ENCODE peak calls at places on chromosomes 4 and X, in six cellular contexts. G, N, L, J, F and B are unnamed samples.

GRCh38 chr4:88247148-88247547 is 37.2 kb downstream of the PPM1K start:
- DNase-seq in G (no peak), N (no peak), L (no peak), J (no peak), F (no peak), B (no peak)

GRCh38 chrX:6004529-6004928 is 224.1 kb downstream of the NLGN4X start:
- DNase-seq in G (no peak), N (peak; percentile 0), L (no peak), J (no peak), F (no peak), B (no peak)

GRCh38 chr4:13919021-13919441 is 291.5 kb upstream of the BOD1L1 start:
- DNase-seq in G (no peak), N (peak; percentile 89), L (no peak), J (peak; percentile 74), F (no peak), B (no peak)

GRCh38 chrX:34559325-34559724 is 97.8 kb downstream of the TMEM47 start:
- DNase-seq in G (no peak), N (peak; percentile 27), L (peak; percentile 4), J (peak; percentile 2), F (no peak), B (peak; percentile 60)

GRCh38 chr4:138749303-138749702 is 266.3 kb upstream of the NOCT start:
- DNase-seq in G (no peak), N (peak; percentile 32), L (no peak), J (peak; percentile 50), F (no peak), B (peak; percentile 79)

GRCh38 chr4:76430519-76431388 is 4.3 kb upstream of the SHROOM3 start:
- DNase-seq in G (no peak), N (peak; percentile 75), L (peak; percentile 16), J (peak; percentile 34), F (no peak), B (peak; percentile 60)

GRCh38 chr4:40329805-40330204 is 5.3 kb upstream of the CHRNA9 start:
- DNase-seq in G (no peak), N (no peak), L (no peak), J (no peak), F (no peak), B (no peak)

GRCh38 chr4:109079177-109079576 is 223.3 kb downstream of the COL25A1 start:
- DNase-seq in G (no peak), N (no peak), L (no peak), J (no peak), F (no peak), B (peak; percentile 30)

GRCh38 chr4:184453402-184454160 is 20.8 kb downstream of the IRF2 start:
- DNase-seq in G (no peak), N (peak; percentile 88), L (peak; percentile 23), J (peak; percentile 85), F (no peak), B (peak; percentile 72)

GRCh38 chrX:139058831-139059495 is 347.4 kb upstream of the FGF13 start:
- DNase-seq in G (no peak), N (no peak), L (peak; percentile 2), J (peak; percentile 84), F (no peak), B (peak; percentile 74)

GRCh38 chr4:37666625-37667071 is 19.5 kb downstream of the RELL1 start:
- DNase-seq in G (no peak), N (peak; percentile 84), L (no peak), J (peak; percentile 91), F (peak; percentile 15), B (peak; percentile 96)

GRCh38 chr4:146224331-146224966 is 10.1 kb downstream of the REELD1 start:
- DNase-seq in G (no peak), N (peak; percentile 60), L (no peak), J (no peak), F (no peak), B (peak; percentile 12)

GRCh38 chr4:38734886-38735285 is 47.9 kb downstream of the TLR10 start:
- DNase-seq in G (no peak), N (no peak), L (no peak), J (no peak), F (no peak), B (no peak)

GRCh38 chr4:38733663-38734062 is 49.1 kb downstream of the TLR10 start:
- DNase-seq in G (no peak), N (no peak), L (no peak), J (no peak), F (no peak), B (no peak)

GRCh38 chr4:38728651-38729141 is 54.1 kb downstream of the TLR10 start:
- DNase-seq in G (no peak), N (no peak), L (no peak), J (no peak), F (no peak), B (peak; percentile 39)

GRCh38 chr4:38730493-38730829 is 52.3 kb downstream of the TLR10 start:
- DNase-seq in G (no peak), N (no peak), L (no peak), J (no peak), F (no peak), B (no peak)

DNA sequence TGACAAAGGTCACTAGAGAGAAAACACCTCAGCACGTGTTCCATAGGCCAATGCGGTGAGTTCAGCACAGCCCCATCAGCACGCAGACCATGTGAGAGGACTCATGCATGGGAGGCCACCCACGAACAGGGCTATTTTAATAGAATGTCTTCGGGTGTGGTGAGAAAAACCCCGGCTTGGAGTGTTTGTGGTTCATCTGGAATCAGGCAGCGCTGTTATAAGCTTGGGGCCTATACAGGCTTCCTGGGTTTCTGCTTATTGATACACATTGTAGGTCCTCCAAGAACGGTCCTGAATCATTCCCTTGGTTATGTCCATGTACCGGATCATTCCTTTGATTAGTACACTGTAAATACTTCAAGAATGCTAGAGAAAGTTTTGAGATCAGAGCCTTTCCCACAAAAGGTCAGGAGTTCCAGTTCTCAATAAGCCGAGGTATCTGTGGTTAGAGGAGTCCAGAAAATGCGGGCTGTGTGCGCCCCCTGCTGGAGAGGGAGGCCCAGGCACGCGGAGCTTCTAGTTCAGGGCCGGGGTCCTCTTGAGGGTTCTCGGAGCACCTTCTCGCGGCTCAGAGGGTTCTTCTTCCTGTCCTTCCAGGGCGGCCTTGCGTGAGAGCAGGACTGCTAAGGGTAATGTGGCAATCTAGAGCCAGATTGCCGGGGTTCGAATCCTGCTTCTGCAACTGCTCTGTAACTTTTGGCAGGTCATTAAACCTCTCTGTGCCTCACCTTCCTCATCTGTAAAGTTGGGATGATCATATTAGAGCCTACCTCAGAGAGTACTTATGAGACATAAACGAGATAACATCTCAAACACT is 51.8 kb downstream of the TLR10 start:
- DNase-seq in G (peak; percentile 90), N (peak; percentile 80), L (peak; percentile 78), J (peak; percentile 97), F (peak; percentile 33), B (peak; percentile 66)
- H3K4me3 ChIP-seq in G (no peak overlapping the region), N (no peak overlapping the region), L (no peak overlapping the region), J (no peak overlapping the region), F (no peak overlapping the region), B (no peak overlapping the region)

DNA sequence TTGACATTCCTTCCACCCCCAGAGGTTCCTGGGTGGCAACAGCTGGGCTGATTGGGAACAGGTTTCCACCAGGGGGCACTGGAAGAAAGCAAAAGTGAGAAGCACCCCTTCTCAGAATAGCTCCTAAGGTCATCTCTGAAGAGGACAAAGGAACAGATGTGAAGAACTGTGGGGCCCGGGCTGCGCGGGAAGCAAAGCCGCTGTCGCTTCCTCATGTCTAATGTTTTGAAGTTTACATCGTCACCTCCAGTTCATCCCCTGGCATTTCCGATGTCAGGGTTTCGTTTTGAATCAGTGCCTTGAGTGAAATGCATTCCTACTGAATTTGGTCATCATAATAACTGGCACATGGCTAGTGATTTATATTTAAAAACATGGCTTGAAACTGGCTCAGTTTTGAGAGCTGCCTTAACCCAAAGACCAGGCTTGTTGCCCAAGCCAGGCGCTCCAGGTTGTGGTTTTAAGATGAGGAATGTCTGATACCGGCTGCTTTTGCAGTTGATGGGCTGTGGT is 6.1 kb downstream of the TXK start:
- DNase-seq in G (peak; percentile 67), N (peak; percentile 88), L (peak; percentile 83), J (peak; percentile 98), F (peak; percentile 5), B (peak; percentile 85)
- TF ChIP-seq CTCF in G (peak; percentile 45), N (peak; percentile 54), L (peak; percentile 60), J (peak; percentile 50), F (peak; percentile 49), B (peak; percentile 57)

GRCh38 chr4:187475901-187476300 is 519.7 kb upstream of the ZFP42 start:
- DNase-seq in G (no peak), N (no peak), L (no peak), J (no peak), F (no peak), B (no peak)

GRCh38 chr4:187477224-187477623 is 518.3 kb upstream of the ZFP42 start:
- DNase-seq in G (no peak), N (no peak), L (no peak), J (no peak), F (no peak), B (no peak)

GRCh38 chr4:187484186-187484585 is 511.4 kb upstream of the ZFP42 start:
- DNase-seq in G (no peak), N (no peak), L (no peak), J (no peak), F (no peak), B (no peak)

GRCh38 chr4:187478292-187479205 is 517.0 kb upstream of the ZFP42 start:
- DNase-seq in G (no peak), N (peak; percentile 6), L (no peak), J (peak; percentile 84), F (peak; percentile 21), B (peak; percentile 61)

DNA sequence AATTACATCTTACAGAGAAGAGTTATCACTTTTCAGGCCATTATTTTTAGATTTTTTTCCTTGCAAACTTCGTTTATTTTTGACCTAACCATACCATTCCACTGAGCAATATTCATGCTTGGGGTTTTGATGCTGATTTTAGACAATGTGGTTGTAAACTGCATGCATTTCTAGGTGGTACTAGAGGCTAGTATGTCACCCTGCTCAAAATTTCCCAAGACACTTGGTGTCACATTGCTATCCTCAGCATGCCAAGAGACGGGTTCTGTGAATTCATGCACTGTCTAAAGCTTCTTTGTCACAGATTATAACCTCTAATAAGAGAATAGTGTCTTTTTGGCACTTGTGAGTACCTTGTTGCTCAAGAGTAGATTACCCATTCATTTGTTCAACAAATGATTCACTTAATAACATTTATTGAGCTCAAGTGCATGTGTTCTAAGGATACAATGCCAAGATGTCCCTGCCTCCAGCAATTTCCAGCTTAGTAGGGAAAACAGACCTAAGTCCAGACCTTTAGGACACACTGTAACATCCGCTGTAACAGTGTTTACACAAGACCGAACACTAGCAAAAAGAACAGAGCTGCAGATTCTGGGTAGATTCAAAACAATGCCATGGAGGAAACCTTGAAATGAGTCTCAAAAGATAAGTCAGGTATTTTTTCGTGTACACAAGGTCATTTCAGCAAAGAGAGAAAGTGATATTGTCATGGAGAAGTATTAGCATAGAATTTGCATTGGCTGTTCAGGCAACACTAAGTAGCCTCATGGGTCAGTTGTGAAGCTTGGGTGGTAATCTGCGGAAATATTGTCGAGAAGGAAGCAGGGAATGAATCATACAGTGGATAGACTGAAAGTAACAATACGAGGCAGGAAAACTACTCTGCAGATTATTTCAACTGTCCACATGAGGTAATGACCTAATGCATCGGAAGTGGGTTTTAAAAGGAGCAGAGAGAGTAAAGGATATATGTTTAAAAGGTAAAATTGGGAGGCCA is 515.1 kb upstream of the ZFP42 start:
- DNase-seq in G (no peak), N (no peak), L (no peak), J (peak; percentile 29), F (no peak), B (peak; percentile 65)
- H3K4me3 ChIP-seq in G (no peak overlapping the region), N (no peak overlapping the region), L (no peak overlapping the region), J (no peak overlapping the region), F (peak overlapping the region; percentile 53), B (no peak overlapping the region)

DNA sequence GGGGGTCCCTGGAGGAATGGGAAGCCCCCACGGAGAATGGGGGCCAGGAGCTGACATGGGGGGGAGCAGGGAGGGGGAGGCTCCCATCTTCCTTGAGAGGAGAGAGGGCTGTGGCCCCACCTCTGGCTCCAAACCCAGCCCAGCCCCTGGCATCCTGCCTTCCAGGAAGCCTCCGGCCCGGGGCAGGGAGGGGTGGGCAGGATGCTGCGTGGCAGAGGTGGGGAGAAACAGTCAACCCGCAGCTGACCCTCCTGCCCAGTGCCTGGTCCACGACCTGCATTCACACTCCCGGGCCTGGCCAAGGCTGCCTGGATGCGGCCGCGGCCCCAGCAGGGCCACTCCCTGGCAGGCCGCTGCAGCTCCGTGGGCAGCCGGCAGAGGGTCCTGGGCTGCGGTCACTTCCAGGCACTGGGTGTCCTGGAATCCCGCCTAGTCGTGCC is 39.0 kb downstream of the CPLX1 start:
- DNase-seq in G (peak; percentile 76), N (no peak), L (no peak), J (no peak), F (no peak), B (no peak)
- TF ChIP-seq CTCF in G (peak; percentile 21), N (peak; percentile 6), L (no peak), J (no peak), F (no peak), B (peak; percentile 2)